ENCODE peak calls at places on chromosomes 3 and 15, in seven cellular contexts. E, K, Q, U, F, X and O are unnamed samples.

GRCh38 chr15:74040115-74040850 is 42.1 kb downstream of the GOLGA6A start:
- DNase-seq in E (peak), Q (peak), X (peak), F (no peak), U (peak), K (peak), O (no peak)

GRCh38 chr3:57896046-57896445 is 112.2 kb upstream of the FLNB start:
- DNase-seq in F (no peak), X (no peak), U (no peak), K (no peak), Q (no peak), E (no peak), O (no peak)

GRCh38 chr3:62229908-62230307 is 143.4 kb downstream of the FEZF2 start:
- DNase-seq in U (no peak), E (peak), Q (no peak), F (no peak), X (no peak), K (peak), O (no peak)

GRCh38 chr3:106688463-106688862 is 688.8 kb upstream of the CCDC54 start:
- DNase-seq in F (no peak), K (peak), X (peak), Q (peak), U (peak), E (peak), O (peak)

GRCh38 chr3:170762081-170762480 is 107.9 kb downstream of the RPL22L1 start:
- DNase-seq in X (no peak), F (no peak), E (no peak), Q (no peak), U (no peak), K (no peak), O (no peak)

GRCh38 chr3:128424508-128425069 is 42.1 kb downstream of the DNAJB8 start:
- DNase-seq in Q (peak), K (peak), E (no peak), U (no peak), X (no peak), F (no peak), O (no peak)

GRCh38 chr15:57948554-57949289 is 116.8 kb downstream of the ALDH1A2 start:
- DNase-seq in E (no peak), K (no peak), Q (no peak), X (no peak), U (no peak), F (no peak), O (no peak)

GRCh38 chr15:87599616-87600015 is 656.9 kb downstream of the NTRK3 start:
- DNase-seq in Q (peak), K (peak), U (no peak), X (no peak), F (no peak), E (no peak), O (no peak)

GRCh38 chr3:111299070-111299672 is 227.6 kb downstream of the NECTIN3 start:
- DNase-seq in K (peak), U (peak), X (no peak), Q (peak), F (no peak), E (peak), O (no peak)

DNA sequence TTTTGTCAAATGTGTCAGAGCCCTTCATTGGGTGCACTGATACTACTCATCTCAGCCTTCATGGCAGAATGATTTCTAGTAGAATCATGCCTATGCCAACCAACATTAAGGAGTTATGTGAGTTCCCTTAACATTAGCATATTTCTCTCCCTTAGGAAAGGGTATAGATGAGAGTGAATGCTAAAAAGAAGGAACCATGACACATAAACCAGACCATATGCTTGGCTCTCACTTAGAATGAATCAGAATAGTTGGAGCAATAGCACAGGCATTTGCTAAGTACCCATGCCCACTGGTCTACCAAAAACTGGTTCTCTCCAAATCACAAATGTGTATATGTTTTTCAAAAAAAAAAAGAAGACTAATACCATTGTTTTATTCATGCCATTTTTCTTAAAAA is 51.1 kb downstream of the STRIT1 start:
- DNase-seq in U (no peak), Q (peak), K (peak), F (no peak), E (no peak), X (no peak), O (no peak)
- H3K27ac ChIP-seq in U (no peak), Q (no peak), K (no peak), F (no peak), E (no peak), X (no peak), O (no peak)

GRCh38 chr15:30877070-30877469 is 26.6 kb upstream of the FAN1 start:
- DNase-seq in X (no peak), U (no peak), K (no peak), F (no peak), E (no peak), Q (no peak), O (no peak)
- TF ChIP-seq CTCF in X (no peak), U (no peak), K (no peak), F (no peak), E (no peak), Q (no peak), O (no peak)

GRCh38 chr3:123522666-123523412 is 62.0 kb downstream of the HACD2 start:
- DNase-seq in Q (no peak), E (no peak), X (peak), U (no peak), K (no peak), F (peak), O (no peak)
- H3K4me3 ChIP-seq in Q (no peak), E (no peak), X (peak), U (no peak), K (no peak), F (no peak), O (no peak)

GRCh38 chr3:30615615-30616346 is 9.4 kb downstream of the TGFBR2 start:
- DNase-seq in X (no peak), K (no peak), E (no peak), F (no peak), Q (no peak), U (no peak), O (no peak)
- H3K27ac ChIP-seq in X (no peak), K (no peak), E (no peak), F (no peak), Q (peak), U (no peak), O (no peak)

DNA sequence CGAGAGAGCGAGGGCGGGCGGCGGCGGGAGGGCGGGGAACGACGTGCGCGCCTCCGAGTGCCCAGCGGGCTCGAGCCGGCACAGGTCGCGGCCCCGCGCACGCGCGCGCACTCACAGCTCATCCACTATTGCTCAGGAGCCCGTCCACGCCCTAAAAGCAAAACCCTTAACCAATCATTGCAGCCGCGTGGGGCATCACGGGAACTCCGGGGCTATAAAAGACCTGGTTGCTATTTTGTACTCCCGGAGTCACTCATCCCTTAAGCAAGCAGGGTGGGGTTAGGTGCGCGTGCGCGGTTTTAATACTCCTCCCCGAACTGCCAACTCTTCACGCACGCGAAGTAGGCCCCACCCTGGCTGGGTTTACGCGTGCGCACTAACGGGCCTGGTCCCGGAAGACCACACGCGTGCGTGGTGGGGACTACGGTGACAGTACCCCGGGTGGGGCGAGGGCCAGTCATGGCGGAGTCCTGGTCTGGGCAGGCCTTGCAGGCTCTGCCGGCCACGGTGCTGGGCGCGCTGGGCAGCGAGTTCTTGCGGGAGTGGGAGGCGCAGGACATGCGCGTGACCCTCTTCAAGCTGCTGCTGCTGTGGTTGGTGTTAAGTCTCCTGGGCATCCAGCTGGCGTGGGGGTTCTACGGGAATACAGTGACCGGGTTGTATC is at the start of the genes RHOA and TCTA:
- DNase-seq in U (peak), F (peak), Q (peak), X (peak), K (peak), E (peak), O (peak)
- TF ChIP-seq CTCF in U (no peak), F (no peak), Q (no peak), X (no peak), K (no peak), E (no peak), O (no peak)

DNA sequence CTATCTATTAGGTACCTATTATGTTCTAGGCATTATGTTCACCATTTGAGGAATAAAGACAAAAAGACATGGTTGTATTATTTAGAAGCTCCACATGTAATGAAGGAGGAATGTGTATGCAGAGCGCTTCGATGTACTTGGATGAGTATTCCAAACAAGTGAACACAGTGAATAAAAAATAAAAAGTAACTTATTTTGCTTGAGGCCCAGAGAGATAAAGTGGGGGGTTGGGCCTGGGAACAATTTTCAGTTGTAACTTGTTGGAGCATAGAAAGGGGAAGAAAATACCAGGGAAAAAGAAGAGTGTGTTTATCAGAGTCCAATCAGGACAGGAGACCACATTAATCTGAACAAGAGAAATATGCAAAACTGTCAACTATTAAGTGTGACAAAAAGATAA is 445.7 kb upstream of the BCHE start:
- DNase-seq in X (no peak), E (no peak), U (no peak), F (no peak), K (no peak), Q (no peak), O (no peak)
- H3K4me3 ChIP-seq in X (no peak), E (no peak), U (no peak), F (no peak), K (no peak), Q (no peak), O (no peak)

DNA sequence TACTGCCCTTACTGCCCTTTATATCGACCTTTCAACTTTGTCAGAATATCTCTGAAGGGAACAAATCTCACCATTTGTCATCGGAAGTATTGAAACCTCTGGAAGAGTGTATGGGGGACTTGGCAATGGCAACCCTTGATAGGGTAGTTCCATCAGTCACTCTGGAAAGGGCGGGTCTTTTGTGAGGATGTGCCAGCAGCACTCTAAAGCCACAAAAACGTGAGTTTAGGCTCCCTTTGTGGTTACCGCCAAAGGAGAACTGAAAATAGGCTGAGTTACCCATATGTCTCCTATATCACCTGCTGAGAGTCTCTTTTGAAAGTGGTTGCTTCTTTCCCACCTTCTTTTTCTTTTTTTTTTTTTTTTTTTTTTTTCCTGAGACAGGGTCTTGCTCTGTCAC is 296.8 kb upstream of the CHRM5 start:
- DNase-seq in K (no peak), Q (no peak), F (no peak), X (no peak), U (no peak), E (no peak), O (no peak)
- H3K27ac ChIP-seq in K (no peak), Q (no peak), F (no peak), X (no peak), U (no peak), E (no peak), O (no peak)

GRCh38 chr3:42535981-42536784 is 33.7 kb downstream of the VIPR1 start:
- DNase-seq in Q (no peak), X (peak), K (no peak), E (peak), U (peak), F (peak), O (no peak)
- TF ChIP-seq CTCF in Q (peak), X (peak), K (peak), E (peak), U (peak), F (peak), O (no peak)

GRCh38 chr3:196611761-196612483 is 27.6 kb upstream of the NRROS start:
- DNase-seq in Q (no peak), F (no peak), K (no peak), U (no peak), E (no peak), X (no peak), O (no peak)
- H3K4me3 ChIP-seq in Q (no peak), F (no peak), K (no peak), U (no peak), E (no peak), X (no peak), O (no peak)